ENCODE peak calls at places on chromosomes 4 and X, in seven cellular contexts. G is DND-41, K is endodermal cell, B is PC-3, H is neural progenitor cell, M is endothelial cell of umbilical vein, X is Karpas-422. I is an unnamed sample.

GRCh38 chr4:66688674-66689073 is 856.6 kb downstream of the CENPC start:
- DNase-seq in G (no peak), H (no peak), K (no peak), B (peak; percentile 67), X (peak; percentile 54), M (peak; percentile 29), I (peak; percentile 68)

GRCh38 chr4:100983426-100983825 is 363.9 kb downstream of the PPP3CA start:
- DNase-seq in K (no peak), B (no peak), H (no peak), G (no peak), M (no peak), X (no peak), I (peak; percentile 15)

GRCh38 chrX:100731441-100732281 is at the start of gene SYTL4:
- DNase-seq in B (peak; percentile 20), M (peak; percentile 57), X (no peak), H (peak; percentile 57), K (peak; percentile 70), G (no peak), I (peak; percentile 28)

GRCh38 chrX:119240356-119240755 is 4.3 kb downstream of the PGRMC1 start:
- DNase-seq in K (no peak), M (no peak), H (no peak), G (no peak), B (peak; percentile 13), X (no peak), I (peak; percentile 77)

GRCh38 chr4:159105063-159105414 is 2.2 kb downstream of the RAPGEF2 start:
- DNase-seq in X (no peak), H (peak; percentile 3), M (peak; percentile 74), K (no peak), B (peak; percentile 44), G (no peak), I (peak; percentile 58)

GRCh38 chr4:6523251-6523650 is 50.8 kb upstream of the PPP2R2C start:
- DNase-seq in X (no peak), K (no peak), G (no peak), B (peak; percentile 39), H (no peak), M (no peak), I (no peak)

GRCh38 chr4:56106755-56107154 is 158.0 kb downstream of the CEP135 start:
- DNase-seq in X (no peak), G (no peak), M (no peak), K (no peak), B (no peak), H (no peak), I (no peak)

GRCh38 chrX:99777912-99778311 is 632.2 kb downstream of the PCDH19 start:
- DNase-seq in X (no peak), G (no peak), M (no peak), H (no peak), K (peak; percentile 49), B (no peak), I (no peak)

GRCh38 chrX:15769300-15769954 is 20.9 kb upstream of the ZRSR2 start:
- DNase-seq in X (no peak), M (no peak), K (peak; percentile 86), B (no peak), H (peak; percentile 55), G (no peak), I (peak; percentile 48)

GRCh38 chrX:68912113-68912980 is 83.5 kb downstream of the EFNB1 start:
- DNase-seq in G (no peak), B (no peak), H (peak; percentile 67), X (no peak), M (no peak), K (peak; percentile 81), I (no peak)

DNA sequence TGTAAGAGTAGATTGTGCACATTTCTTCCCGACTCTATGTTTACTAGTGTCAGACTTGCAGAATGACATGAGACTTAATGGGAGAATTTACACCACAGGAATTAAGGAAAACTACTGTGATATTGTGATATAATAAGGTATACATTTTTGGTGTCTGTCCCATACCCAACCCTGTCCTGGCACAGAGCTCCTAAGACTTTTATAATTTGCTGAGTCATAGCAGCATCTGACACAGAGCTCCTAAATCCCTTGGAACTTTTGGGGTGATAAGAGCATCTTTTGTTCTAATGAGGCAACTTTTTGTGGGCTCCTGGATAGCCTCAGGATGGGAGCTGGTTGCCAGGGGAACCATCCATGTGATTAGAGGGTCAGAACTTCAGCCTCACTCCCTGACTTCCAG is 1607.0 kb downstream of the RPA4 start:
- DNase-seq in X (no peak), B (no peak), K (no peak), G (no peak), M (no peak), H (no peak), I (no peak)
- H3K4me3 ChIP-seq in X (no peak overlapping the region), B (no peak overlapping the region), K (no peak overlapping the region), G (no peak overlapping the region), M (no peak overlapping the region), H (no peak overlapping the region), I (no peak overlapping the region)

GRCh38 chr4:152509595-152510209 is 26.2 kb downstream of the FBXW7 start:
- DNase-seq in X (no peak), M (no peak), B (no peak), H (no peak), K (no peak), G (no peak), I (no peak)

GRCh38 chr4:152508818-152509217 is 27.1 kb downstream of the FBXW7 start:
- DNase-seq in B (no peak), M (no peak), K (no peak), H (no peak), X (no peak), G (no peak), I (no peak)

GRCh38 chr4:152508386-152508785 is 27.5 kb downstream of the FBXW7 start:
- DNase-seq in M (no peak), X (no peak), K (no peak), G (no peak), H (no peak), B (peak; percentile 9), I (no peak)

GRCh38 chr4:152512483-152512882 is 23.4 kb downstream of the FBXW7 start:
- DNase-seq in K (no peak), B (no peak), M (peak; percentile 76), G (no peak), X (no peak), H (no peak), I (no peak)

GRCh38 chr4:152510349-152511147 is 25.3 kb downstream of the FBXW7 start:
- DNase-seq in K (no peak), H (no peak), B (no peak), M (no peak), X (no peak), G (no peak), I (no peak)
- H3K9ac ChIP-seq in K (no peak overlapping the region), H (no peak overlapping the region), B (no peak overlapping the region), M (no peak overlapping the region), X (no peak overlapping the region), G (no peak overlapping the region), I (no peak overlapping the region)

DNA sequence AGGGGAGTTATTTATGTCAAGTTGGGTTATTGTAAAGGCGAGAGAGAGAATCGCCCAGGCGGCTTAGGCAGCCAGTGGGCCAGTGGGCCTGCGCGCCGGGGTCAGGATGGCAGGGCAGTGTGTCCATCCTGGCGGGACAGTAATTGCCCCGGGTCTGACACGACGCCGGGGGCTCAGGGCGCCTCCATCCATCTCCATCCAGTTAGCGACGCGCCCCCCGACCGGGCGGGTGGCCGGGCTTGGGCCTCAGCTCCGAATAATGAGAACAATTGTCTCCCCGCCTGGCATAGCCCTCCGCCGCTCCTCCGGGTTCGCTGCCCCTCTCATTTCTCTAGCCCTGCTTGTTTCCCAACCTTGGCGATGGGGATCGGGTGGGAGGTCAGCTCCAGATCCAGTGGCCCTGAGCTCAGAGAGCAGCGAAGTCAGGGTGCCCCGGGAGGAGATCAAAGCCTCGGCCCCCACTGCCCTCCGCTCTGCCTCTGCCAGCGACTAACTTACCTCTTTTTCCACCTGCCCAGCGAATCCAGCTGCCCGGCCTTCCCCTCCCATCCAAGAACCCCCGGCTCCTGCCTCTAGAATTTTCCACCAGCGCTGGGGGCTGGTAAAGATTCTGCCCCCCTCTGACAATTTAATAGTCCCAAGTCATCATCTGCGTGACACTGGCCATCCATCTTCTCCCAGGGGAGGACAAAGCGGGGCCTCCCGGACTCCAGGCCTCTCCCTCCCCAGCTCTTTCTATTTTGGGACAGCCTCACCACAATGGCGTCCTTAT is 56.9 kb upstream of the TMEM33 start:
- DNase-seq in M (no peak), B (no peak), K (peak; percentile 63), H (peak; percentile 59), X (no peak), G (no peak), I (no peak)
- H3K27me3 ChIP-seq in M (peaks cover 92% of the 10 kb centered on the region), B (peaks cover 32% of the 10 kb centered on the region), K (peaks cover 100% of the 10 kb centered on the region), H (peaks cover 100% of the 10 kb centered on the region), X (no peaks in the 10 kb centered on the region), G (peaks cover 9% of the 10 kb centered on the region), I (peaks cover 95% of the 10 kb centered on the region)

DNA sequence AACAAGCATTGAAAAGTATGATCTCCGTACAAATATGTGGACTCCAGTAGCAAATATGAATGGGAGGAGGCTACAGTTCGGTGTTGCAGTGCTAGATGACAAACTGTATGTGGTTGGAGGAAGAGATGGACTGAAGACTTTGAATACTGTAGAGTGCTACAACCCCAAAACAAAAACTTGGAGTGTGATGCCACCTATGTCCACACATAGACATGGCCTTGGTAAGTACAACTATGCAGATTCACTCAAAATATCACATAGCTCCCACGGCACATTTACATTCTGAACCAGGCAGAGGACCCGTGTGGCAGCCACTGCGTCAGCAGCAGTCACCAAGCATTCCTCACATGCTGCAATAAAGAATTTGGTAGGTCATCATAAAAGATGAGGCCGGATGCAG is 41.3 kb downstream of the KLHL5 start:
- DNase-seq in X (no peak), M (no peak), H (no peak), K (no peak), B (no peak), G (no peak), I (no peak)
- H3K4me3 ChIP-seq in X (no peak overlapping the region), M (no peak overlapping the region), H (no peak overlapping the region), K (no peak overlapping the region), B (no peak overlapping the region), G (no peak overlapping the region), I (no peak overlapping the region)

DNA sequence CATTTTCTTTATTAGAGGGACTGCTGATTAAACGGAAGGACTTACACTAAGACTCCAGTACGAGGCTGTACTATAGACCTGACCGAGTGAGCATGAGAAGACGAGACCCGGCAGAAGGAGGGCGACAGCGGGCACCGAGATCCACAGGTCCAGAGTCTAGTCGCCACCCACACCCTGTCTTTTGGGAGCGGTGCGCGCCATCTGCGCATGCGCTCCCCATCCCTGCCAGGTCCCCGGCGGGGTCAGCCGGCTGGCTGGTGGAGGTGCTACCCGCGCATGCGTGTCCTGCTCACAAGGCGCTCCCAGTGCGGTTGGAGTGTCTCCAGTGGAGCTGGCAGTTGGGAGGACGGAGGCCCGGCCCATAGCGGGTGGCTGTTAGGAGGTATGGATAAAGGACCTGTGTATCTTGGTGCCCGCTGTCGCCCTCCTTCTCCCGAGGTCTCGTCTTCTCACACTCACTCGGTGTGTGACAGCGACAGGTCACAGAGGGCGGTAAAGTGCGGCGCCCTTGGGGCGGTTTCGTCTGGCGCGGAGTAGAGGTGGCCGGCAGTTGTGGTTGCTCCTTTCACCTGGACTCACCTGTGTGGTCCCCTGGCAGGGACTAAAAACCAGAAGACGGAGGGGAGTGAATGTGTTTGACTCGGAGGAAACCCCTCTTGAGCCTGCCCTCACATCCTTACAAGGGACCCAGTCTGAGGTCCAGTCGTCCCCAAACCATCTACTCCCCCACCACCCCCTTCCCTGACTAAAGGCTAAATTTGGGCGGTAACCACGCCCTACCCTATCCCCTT is 7.6 kb upstream of the HSD17B10 start:
- DNase-seq in G (peak; percentile 36), B (peak; percentile 92), H (peak; percentile 92), M (peak; percentile 58), K (peak; percentile 92), X (peak; percentile 88), I (peak; percentile 74)
- H3K9ac ChIP-seq in G (no peak overlapping the region), B (peak overlapping the region; percentile 76), H (no peak overlapping the region), M (no peak overlapping the region), K (no peak overlapping the region), X (peak overlapping the region; percentile 59), I (no peak overlapping the region)